ENCODE peak calls at places on chromosomes 11 and 22, in four cellular contexts. One of them, this sample, is unnamed.

GRCh38 chr11:61972112-61972795 is 4.8 kb upstream of the FTH1 start:
- DNase-seq in M059J: no peak
- DNase-seq in EH: peak
- DNase-seq in nucleus accumbens: no peak
- DNase-seq in this sample: no peak

GRCh38 chr11:91795139-91795887 is 429.3 kb upstream of the FAT3 start:
- DNase-seq in nucleus accumbens: no peak
- DNase-seq in EH: no peak
- DNase-seq in M059J: peak
- DNase-seq in this sample: no peak

GRCh38 chr11:60899021-60899936 is 7.1 kb downstream of the PRPF19 start:
- DNase-seq in nucleus accumbens: no peak
- DNase-seq in M059J: peak
- DNase-seq in EH: peak
- DNase-seq in this sample: no peak

GRCh38 chr11:129828301-129828836 is 12.7 kb downstream of the TMEM45B start:
- DNase-seq in EH: no peak
- DNase-seq in M059J: peak
- DNase-seq in nucleus accumbens: no peak
- DNase-seq in this sample: no peak

GRCh38 chr22:30263883-30264282 is 2.8 kb downstream of the OSM start:
- DNase-seq in M059J: no peak
- DNase-seq in EH: no peak
- DNase-seq in nucleus accumbens: no peak
- DNase-seq in this sample: no peak

GRCh38 chr11:117145393-117145761 is 1.3 kb downstream of the PAFAH1B2 start:
- DNase-seq in EH: peak
- DNase-seq in nucleus accumbens: no peak
- DNase-seq in M059J: peak
- DNase-seq in this sample: no peak

GRCh38 chr22:44963055-44963454 is 46.8 kb downstream of the PHF21B start:
- DNase-seq in nucleus accumbens: no peak
- DNase-seq in M059J: no peak
- DNase-seq in EH: no peak
- DNase-seq in this sample: no peak

GRCh38 chr11:134413334-134414035 is 1.4 kb upstream of the B3GAT1 start:
- DNase-seq in nucleus accumbens: no peak
- DNase-seq in M059J: no peak
- DNase-seq in EH: no peak
- DNase-seq in this sample: peak

GRCh38 chr22:42561856-42562255 is 8.1 kb downstream of the SERHL2 start:
- DNase-seq in nucleus accumbens: no peak
- DNase-seq in EH: no peak
- DNase-seq in M059J: no peak
- DNase-seq in this sample: no peak

GRCh38 chr11:99739464-99740089 is 718.8 kb downstream of the CNTN5 start:
- DNase-seq in nucleus accumbens: no peak
- DNase-seq in EH: no peak
- DNase-seq in M059J: peak
- DNase-seq in this sample: no peak

GRCh38 chr11:132093861-132094260 is 723.4 kb downstream of the NTM start:
- DNase-seq in EH: no peak
- DNase-seq in M059J: no peak
- DNase-seq in nucleus accumbens: no peak
- DNase-seq in this sample: no peak

GRCh38 chr11:94574193-94574961 is 7.2 kb downstream of the PIWIL4 start:
- DNase-seq in EH: peak
- DNase-seq in nucleus accumbens: no peak
- DNase-seq in M059J: peak
- DNase-seq in this sample: no peak

GRCh38 chr11:27694992-27695391 is 5.3 kb downstream of the BDNF start:
- DNase-seq in EH: peak
- DNase-seq in nucleus accumbens: no peak
- DNase-seq in M059J: no peak
- DNase-seq in this sample: no peak

GRCh38 chr22:48894064-48894671 is 933.5 kb downstream of the BRD1 start:
- DNase-seq in M059J: no peak
- DNase-seq in EH: no peak
- DNase-seq in nucleus accumbens: no peak
- DNase-seq in this sample: no peak

GRCh38 chr11:2419638-2420501 is 19.3 kb downstream of the TSSC4 start:
- DNase-seq in M059J: peak
- DNase-seq in EH: peak
- DNase-seq in nucleus accumbens: no peak
- DNase-seq in this sample: no peak

GRCh38 chr11:118911113-118911879 is 14.4 kb downstream of the BCL9L start:
- DNase-seq in nucleus accumbens: no peak
- DNase-seq in M059J: peak
- DNase-seq in EH: peak
- DNase-seq in this sample: no peak

GRCh38 chr11:65777821-65778361 is 2.9 kb downstream of the AP5B1 start:
- DNase-seq in nucleus accumbens: no peak
- DNase-seq in M059J: no peak
- DNase-seq in EH: no peak
- DNase-seq in this sample: no peak

This sample was measured in C1 segment of cervical spinal cord.